ENCODE peak calls at places on chromosomes 3 and 15, in five cellular contexts. D is AG10803; Z is stimulated activated CD4-positive, alpha-beta T cell treated with anti-CD3 and anti-CD28 coated beads, Interleukin-4, amount 100 ng/mL, for 48 hours; K is stimulated activated naive CD8-positive, alpha-beta T cell treated with anti-CD3 and anti-CD28 coated beads, Interleukin-15, Interleukin-2, amounts not matched to agents 100 U/mL and 50 U/mL, for 24 hours; G is HT-29. S is an unnamed sample.

GRCh38 chr15:93146196-93146595 is 57.2 kb upstream of the RGMA start:
- DNase-seq in D (no peak), Z (no peak), K (no peak), G (no peak), S (no peak)

GRCh38 chr3:52836471-52836845 is 1.6 kb upstream of the MUSTN1 start:
- DNase-seq in D (no peak), Z (no peak), K (no peak), G (no peak), S (no peak)

GRCh38 chr3:168539909-168540308 is 444.2 kb upstream of the GOLIM4 start:
- DNase-seq in D (no peak), Z (no peak), K (no peak), G (no peak), S (no peak)

GRCh38 chr3:153835540-153835939 is 285.6 kb upstream of the ARHGEF26 start:
- DNase-seq in D (no peak), Z (no peak), K (no peak), G (no peak), S (no peak)

GRCh38 chr15:39680868-39681267 is 100.0 kb downstream of the THBS1 start:
- DNase-seq in D (peak), Z (no peak), K (no peak), G (no peak), S (no peak)

GRCh38 chr15:56320316-56320715 is 44.9 kb upstream of the TEX9 start:
- DNase-seq in D (no peak), Z (no peak), K (no peak), G (no peak), S (no peak)

GRCh38 chr3:81485444-81485865 is 276.0 kb downstream of the GBE1 start:
- DNase-seq in D (peak), Z (no peak), K (no peak), G (no peak), S (no peak)

GRCh38 chr15:82849556-82850241 is 40.3 kb downstream of the WHAMM start:
- DNase-seq in D (peak), Z (peak), K (peak), G (peak), S (peak)

GRCh38 chr3:129553171-129553570 is 10.2 kb downstream of the H1-8 start:
- DNase-seq in D (no peak), Z (no peak), K (no peak), G (no peak), S (peak)

GRCh38 chr15:63072809-63073277 is 30.3 kb downstream of the TPM1 start:
- DNase-seq in D (no peak), Z (no peak), K (no peak), G (no peak), S (no peak)